ENCODE peak calls at places on chromosomes 5 and 9, in five cellular contexts. Y is A549; Q is CD4-positive, alpha-beta T cell; A is CD8-positive, alpha-beta T cell; B is SJSA1. Z is an unnamed sample.
A peak's percentile ranks its signal among the peaks of the same experiment; 100 is the strongest.

GRCh38 chr5:38347040-38347763 is 88.8 kb downstream of the EGFLAM start:
- DNase-seq in Y (peak; percentile 9), Q (no peak), A (no peak), B (no peak), Z (no peak)

GRCh38 chr5:135705230-135705631 is 126.4 kb upstream of the CXCL14 start:
- DNase-seq in Y (no peak), Q (no peak), A (no peak), B (no peak), Z (no peak)

GRCh38 chr5:111783537-111783936 is 26.5 kb upstream of the NREP start:
- DNase-seq in Y (no peak), Q (no peak), A (no peak), B (no peak), Z (no peak)

GRCh38 chr9:89956907-89957306 is 352.1 kb downstream of the GADD45G start:
- DNase-seq in Y (no peak), Q (no peak), A (no peak), B (no peak), Z (no peak)

GRCh38 chr9:110546411-110546871 is 33.1 kb downstream of the SVEP1 start:
- DNase-seq in Y (no peak), Q (no peak), A (no peak), B (no peak), Z (no peak)

GRCh38 chr5:4097194-4097593 is 501.6 kb downstream of the IRX1 start:
- DNase-seq in Y (no peak), Q (no peak), A (no peak), B (no peak), Z (no peak)

GRCh38 chr5:78813906-78814518 is 165.4 kb upstream of the LHFPL2 start:
- DNase-seq in Y (no peak), Q (no peak), A (no peak), B (no peak), Z (no peak)

GRCh38 chr9:117074782-117075510 is 339.9 kb downstream of the ASTN2 start:
- DNase-seq in Y (no peak), Q (no peak), A (no peak), B (no peak), Z (no peak)

GRCh38 chr9:15240927-15241326 is 66.1 kb downstream of the TTC39B start:
- DNase-seq in Y (no peak), Q (no peak), A (no peak), B (no peak), Z (no peak)

GRCh38 chr9:33346564-33346963 is 55.8 kb downstream of the AQP7 start:
- DNase-seq in Y (no peak), Q (no peak), A (no peak), B (no peak), Z (no peak)

GRCh38 chr9:107215381-107215780 is 67.7 kb upstream of the RAD23B start:
- DNase-seq in Y (no peak), Q (no peak), A (no peak), B (peak; percentile 23), Z (no peak)

GRCh38 chr9:126488310-126488709 is 125.4 kb upstream of the LMX1B start:
- DNase-seq in Y (no peak), Q (no peak), A (no peak), B (no peak), Z (no peak)

GRCh38 chr5:151121652-151122051 is 35.9 kb downstream of the ANXA6 start:
- DNase-seq in Y (no peak), Q (no peak), A (no peak), B (no peak), Z (no peak)

GRCh38 chr9:89413963-89414638 is 83.8 kb downstream of the SEMA4D start:
- DNase-seq in Y (no peak), Q (no peak), A (no peak), B (no peak), Z (no peak)

GRCh38 chr9:123081824-123082223 is 48.4 kb downstream of the GPR21 start:
- DNase-seq in Y (peak; percentile 13), Q (no peak), A (no peak), B (peak; percentile 63), Z (no peak)

GRCh38 chr9:86636614-86637013 is 282.4 kb upstream of the TUT7 start:
- DNase-seq in Y (no peak), Q (no peak), A (no peak), B (no peak), Z (no peak)

GRCh38 chr5:177355162-177355867 is 2.4 kb upstream of the RGS14 start:
- DNase-seq in Y (no peak), Q (no peak), A (no peak), B (no peak), Z (no peak)

GRCh38 chr5:137344021-137344420 is 155.1 kb downstream of the SPOCK1 start:
- DNase-seq in Y (no peak), Q (no peak), A (no peak), B (no peak), Z (no peak)

GRCh38 chr5:173823721-173824567 is 64.2 kb upstream of the CPEB4 start:
- DNase-seq in Y (peak; percentile 69), Q (no peak), A (no peak), B (peak; percentile 71), Z (no peak)

GRCh38 chr5:167765341-167765740 is 526.1 kb upstream of the WWC1 start:
- DNase-seq in Y (no peak), Q (no peak), A (no peak), B (no peak), Z (no peak)

GRCh38 chr5:1020461-1020961 is 11.9 kb downstream of the NKD2 start:
- DNase-seq in Y (no peak), Q (no peak), A (no peak), B (no peak), Z (peak; percentile 25)

GRCh38 chr9:131691969-131692611 is 47.8 kb downstream of the RAPGEF1 start:
- DNase-seq in Y (no peak), Q (no peak), A (no peak), B (no peak), Z (no peak)

GRCh38 chr9:126521551-126521950 is 92.2 kb upstream of the LMX1B start:
- DNase-seq in Y (no peak), Q (no peak), A (no peak), B (no peak), Z (no peak)

GRCh38 chr5:81525690-81526089 is 131.8 kb upstream of the ACOT12 start:
- DNase-seq in Y (no peak), Q (no peak), A (no peak), B (no peak), Z (no peak)

GRCh38 chr9:111994831-111995458 is 98.3 kb downstream of the UGCG start:
- DNase-seq in Y (no peak), Q (no peak), A (no peak), B (no peak), Z (no peak)

GRCh38 chr9:84775056-84775648 is 105.6 kb downstream of the NTRK2 start:
- DNase-seq in Y (no peak), Q (no peak), A (no peak), B (no peak), Z (no peak)

GRCh38 chr5:116534988-116535387 is 39.6 kb downstream of the SEMA6A start:
- DNase-seq in Y (no peak), Q (no peak), A (no peak), B (no peak), Z (no peak)

GRCh38 chr5:115831163-115831768 is 10.1 kb downstream of the ATG12 start:
- DNase-seq in Y (peak; percentile 44), Q (no peak), A (peak; percentile 31), B (peak; percentile 58), Z (no peak)

GRCh38 chr5:157819502-157820125 is 39.3 kb downstream of the CLINT1 start:
- DNase-seq in Y (no peak), Q (no peak), A (no peak), B (no peak), Z (no peak)

GRCh38 chr5:38329132-38329715 is 70.9 kb downstream of the EGFLAM start:
- DNase-seq in Y (peak; percentile 11), Q (no peak), A (no peak), B (peak; percentile 84), Z (no peak)

GRCh38 chr5:74075900-74076484 is 450.0 kb downstream of the ARHGEF28 start:
- DNase-seq in Y (no peak), Q (no peak), A (no peak), B (no peak), Z (no peak)

GRCh38 chr5:14295610-14296009 is 152.5 kb downstream of the TRIO start:
- DNase-seq in Y (no peak), Q (no peak), A (no peak), B (no peak), Z (no peak)
- H3K27ac ChIP-seq in Y (no peak overlapping the region), Q (no peak overlapping the region), A (no peak overlapping the region), B (no peak overlapping the region), Z (no peak overlapping the region)

DNA sequence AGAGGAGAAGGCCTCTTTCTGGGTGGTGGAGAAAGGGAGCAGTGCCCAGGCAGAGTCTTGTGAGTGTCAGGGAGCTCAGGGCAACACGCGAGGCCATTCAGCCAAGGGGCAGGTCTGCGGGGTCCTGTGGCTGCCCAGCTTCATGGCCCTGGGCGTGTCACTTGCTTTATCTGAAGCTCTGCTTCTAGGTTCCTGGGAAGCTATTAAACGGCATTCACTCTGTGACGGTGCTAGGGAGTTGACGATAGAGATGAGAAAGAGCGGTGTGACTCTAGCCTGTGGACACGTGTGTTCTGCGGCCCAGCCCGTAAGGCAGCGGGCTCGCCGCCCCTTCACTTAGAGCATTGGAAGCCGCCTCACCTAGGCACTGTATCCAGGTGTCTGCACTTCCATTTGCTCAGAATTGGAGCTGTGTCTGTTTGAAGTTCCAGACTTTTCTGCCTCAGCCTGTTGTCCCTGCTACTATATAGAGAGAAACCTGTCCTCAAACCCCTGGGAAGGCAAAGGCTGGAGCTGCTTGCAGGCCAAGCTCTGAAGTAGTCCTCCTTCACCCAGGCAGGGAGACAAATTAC is 88.3 kb downstream of the PHF2 start:
- DNase-seq in Y (no peak), Q (no peak), A (no peak), B (no peak), Z (no peak)
- H3K27ac ChIP-seq in Y (no peak overlapping the region), Q (no peak overlapping the region), A (no peak overlapping the region), B (no peak overlapping the region), Z (no peak overlapping the region)

DNA sequence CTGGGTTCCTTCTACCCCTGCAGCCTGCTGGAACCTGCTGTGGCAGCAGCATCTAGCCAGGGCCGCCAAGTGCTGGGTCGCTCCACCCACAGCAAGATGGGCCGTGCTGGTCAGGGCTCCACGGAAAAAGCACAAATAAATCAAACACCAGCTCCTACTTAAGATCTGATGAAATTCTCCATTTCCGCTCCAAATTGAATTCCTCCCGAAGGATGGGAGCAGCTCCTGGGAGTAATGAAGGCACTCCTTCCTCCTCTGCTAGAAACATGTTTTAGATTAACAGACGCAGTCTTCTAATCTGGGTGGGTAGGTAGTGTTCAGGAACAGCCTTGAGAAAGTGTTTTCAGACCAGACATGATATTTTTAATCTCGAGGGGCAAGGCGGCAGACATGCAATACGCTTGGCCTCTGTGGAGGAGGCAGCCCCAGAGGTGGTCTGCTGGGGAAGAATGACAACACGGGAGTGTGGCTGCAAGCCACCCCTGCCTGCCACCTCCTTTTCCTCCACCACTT is 194.0 kb downstream of the AOPEP start:
- DNase-seq in Y (no peak), Q (no peak), A (no peak), B (peak; percentile 67), Z (no peak)
- H3K27ac ChIP-seq in Y (peak overlapping the region; percentile 99), Q (no peak overlapping the region), A (no peak overlapping the region), B (peak overlapping the region; percentile 94), Z (no peak overlapping the region)

DNA sequence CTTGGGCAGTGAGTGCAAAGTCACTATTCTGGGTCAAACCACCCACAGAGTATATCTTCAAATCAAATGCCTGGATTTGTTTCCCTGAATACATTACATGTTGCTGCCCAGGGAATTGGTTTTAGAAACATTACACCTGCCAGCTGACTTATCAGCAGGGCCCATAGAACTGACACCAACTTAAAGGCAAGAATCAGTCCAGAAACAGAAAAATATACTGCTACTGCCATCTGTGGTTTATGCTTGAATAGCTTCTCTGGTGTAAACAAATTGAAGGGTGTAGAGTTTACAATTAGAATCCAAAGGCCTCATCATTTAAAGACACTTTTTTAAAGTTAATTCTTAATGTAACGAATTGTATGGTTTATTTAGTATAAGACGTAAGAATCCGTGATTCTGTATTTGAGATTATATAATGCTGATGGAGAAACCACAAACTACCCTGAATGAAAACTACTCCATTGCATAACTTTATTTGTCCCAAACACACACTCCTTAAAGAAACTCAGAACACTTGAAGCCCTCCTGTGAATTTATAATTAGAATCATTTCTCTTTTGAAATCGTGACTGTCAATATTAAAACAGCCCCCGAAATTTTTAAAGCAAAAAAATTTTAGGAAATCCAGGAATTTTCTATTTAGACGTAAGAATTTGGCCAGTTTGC is 6.2 kb downstream of the NR6A1 start:
- DNase-seq in Y (peak; percentile 50), Q (no peak), A (no peak), B (no peak), Z (no peak)
- H3K27ac ChIP-seq in Y (no peak overlapping the region), Q (no peak overlapping the region), A (no peak overlapping the region), B (no peak overlapping the region), Z (no peak overlapping the region)